ENCODE peak calls at places on chromosomes 2 and 18, in eight cellular contexts. Q is K562, X is pancreas, K is brain microvascular endothelial cell, E is lower leg skin, I is heart left ventricle, V is GM12878, U is uterus. D is an unnamed sample.

GRCh38 chr2:28661589-28662001 is 90.0 kb upstream of the PPP1CB start:
- DNase-seq in Q (no peak), X (no peak), K (peak; percentile 93), E (peak; percentile 73), I (peak; percentile 80), V (no peak), U (peak; percentile 76), D (peak; percentile 98)

GRCh38 chr2:146572598-146572997 is 1272.2 kb upstream of the ACVR2A start:
- DNase-seq in Q (no peak), X (no peak), K (no peak), E (no peak), I (no peak), V (no peak), U (no peak), D (peak; percentile 6)

GRCh38 chr2:152573168-152573567 is 144.1 kb downstream of the PRPF40A start:
- DNase-seq in Q (peak; percentile 63), X (no peak), K (peak; percentile 95), E (peak; percentile 77), I (no peak), V (peak; percentile 70), U (no peak), D (peak; percentile 51)

GRCh38 chr2:215664847-215665525 is 229.1 kb upstream of the FN1 start:
- DNase-seq in Q (no peak), X (no peak), K (peak; percentile 81), E (peak; percentile 34), I (no peak), V (peak; percentile 63), U (no peak), D (peak; percentile 86)

GRCh38 chr18:23884712-23885375 is 129.7 kb upstream of the TTC39C start:
- DNase-seq in Q (no peak), X (peak; percentile 42), K (no peak), E (peak; percentile 56), I (no peak), V (no peak), U (peak; percentile 68), D (no peak)

GRCh38 chr18:73235921-73236320 is 368.1 kb upstream of the NETO1 start:
- DNase-seq in Q (no peak), X (no peak), K (no peak), E (no peak), I (no peak), V (no peak), U (no peak), D (no peak)

GRCh38 chr2:32384529-32384928 is 27.7 kb downstream of the BIRC6 start:
- DNase-seq in Q (no peak), X (no peak), K (no peak), E (no peak), I (no peak), V (no peak), U (no peak), D (peak; percentile 10)

GRCh38 chr2:11940799-11941198 is 194.4 kb downstream of the LPIN1 start:
- DNase-seq in Q (peak; percentile 41), X (no peak), K (no peak), E (no peak), I (no peak), V (no peak), U (no peak), D (no peak)

GRCh38 chr2:15363142-15363541 is 198.0 kb downstream of the NBAS start:
- DNase-seq in Q (no peak), X (no peak), K (peak; percentile 11), E (no peak), I (no peak), V (no peak), U (no peak), D (peak; percentile 41)

GRCh38 chr2:204574473-204574872 is 29.2 kb downstream of the PARD3B start:
- DNase-seq in Q (no peak), X (no peak), K (no peak), E (no peak), I (no peak), V (no peak), U (no peak), D (peak; percentile 10)

GRCh38 chr2:3487432-3487831 is 31.9 kb downstream of the ADI1 start:
- DNase-seq in Q (no peak), X (no peak), K (no peak), E (no peak), I (no peak), V (no peak), U (no peak), D (no peak)

GRCh38 chr2:224957540-224958465 is 84.5 kb downstream of the DOCK10 start:
- DNase-seq in Q (no peak), X (no peak), K (no peak), E (no peak), I (no peak), V (peak; percentile 74), U (no peak), D (no peak)

GRCh38 chr2:224954980-224955379 is 87.3 kb downstream of the DOCK10 start:
- DNase-seq in Q (no peak), X (no peak), K (no peak), E (no peak), I (no peak), V (no peak), U (no peak), D (no peak)

GRCh38 chr2:224958466-224958857 is 83.8 kb downstream of the DOCK10 start:
- DNase-seq in Q (no peak), X (no peak), K (no peak), E (no peak), I (no peak), V (no peak), U (no peak), D (no peak)

GRCh38 chr2:224958873-224959272 is 83.4 kb downstream of the DOCK10 start:
- DNase-seq in Q (no peak), X (no peak), K (no peak), E (no peak), I (no peak), V (no peak), U (no peak), D (no peak)

DNA sequence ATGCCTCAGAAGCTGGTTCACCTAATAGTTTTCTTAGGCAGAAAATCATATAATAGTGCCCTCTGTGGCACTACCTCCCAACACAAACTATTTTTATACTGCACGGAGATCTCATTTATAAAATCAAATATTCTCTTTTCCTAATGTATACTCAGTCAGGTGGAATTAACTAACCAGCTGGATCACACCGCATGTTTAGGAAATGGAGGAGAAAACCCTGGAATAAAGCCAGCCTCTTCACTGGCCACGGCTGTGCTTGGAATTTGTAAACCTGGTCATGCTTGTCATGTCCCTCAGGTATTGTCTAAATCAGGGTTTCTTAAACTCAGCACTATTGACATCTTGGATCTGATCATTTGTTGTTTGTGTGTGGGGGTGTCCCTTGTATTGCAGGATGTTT is 85.6 kb downstream of the DOCK10 start:
- DNase-seq in Q (no peak), X (no peak), K (no peak), E (no peak), I (no peak), V (no peak), U (no peak), D (no peak)
- H3K4me3 ChIP-seq in Q (no peak overlapping the region), X (no peak overlapping the region), K (no peak overlapping the region), E (no peak overlapping the region), I (no peak overlapping the region), V (no peak overlapping the region), U (no peak overlapping the region), D (no peak overlapping the region)

GRCh38 chr2:122138561-122138960 is 383.1 kb downstream of the TSN start:
- DNase-seq in Q (no peak), X (no peak), K (no peak), E (no peak), I (no peak), V (no peak), U (no peak), D (no peak)

GRCh38 chr2:122135353-122135947 is 380.0 kb downstream of the TSN start:
- DNase-seq in Q (peak; percentile 69), X (no peak), K (no peak), E (no peak), I (no peak), V (no peak), U (no peak), D (no peak)

GRCh38 chr2:122139739-122140138 is 384.3 kb downstream of the TSN start:
- DNase-seq in Q (no peak), X (no peak), K (no peak), E (no peak), I (no peak), V (no peak), U (no peak), D (no peak)

GRCh38 chr2:122132292-122132691 is 376.8 kb downstream of the TSN start:
- DNase-seq in Q (no peak), X (no peak), K (no peak), E (no peak), I (no peak), V (no peak), U (no peak), D (peak; percentile 22)

DNA sequence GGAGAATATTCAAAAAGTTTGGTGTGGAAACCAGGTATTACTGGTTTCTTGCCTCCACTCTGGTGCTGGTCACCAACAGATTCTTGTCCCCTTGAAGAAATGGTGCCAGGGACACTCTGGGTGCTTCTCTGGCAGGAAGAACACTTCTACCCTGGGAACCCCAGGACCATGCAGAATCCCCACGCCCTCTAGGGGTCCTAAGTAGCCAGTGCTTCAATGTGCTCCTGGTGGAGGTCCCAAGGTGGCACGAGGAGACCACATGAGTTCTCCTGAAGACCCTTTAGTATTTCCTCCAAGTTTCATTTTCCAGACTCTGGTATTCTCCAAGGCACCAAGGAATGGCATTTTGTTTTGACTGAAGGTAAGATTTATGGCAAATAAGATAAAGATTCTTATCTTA is 380.6 kb downstream of the TSN start:
- DNase-seq in Q (peak; percentile 48), X (no peak), K (no peak), E (no peak), I (no peak), V (no peak), U (no peak), D (peak; percentile 59)
- TF ChIP-seq CTCF in Q (peak; percentile 63), X (no peak), K (peak; percentile 67), E (no peak), I (peak; percentile 26), V (peak; percentile 63), U (no peak), D (peak; percentile 91)

GRCh38 chr2:143930891-143931290 is 589.0 kb downstream of the ZEB2 start:
- DNase-seq in Q (no peak), X (no peak), K (no peak), E (no peak), I (no peak), V (no peak), U (no peak), D (no peak)
- H3K4me3 ChIP-seq in Q (no peak overlapping the region), X (no peak overlapping the region), K (no peak overlapping the region), E (no peak overlapping the region), I (no peak overlapping the region), V (no peak overlapping the region), U (no peak overlapping the region), D (no peak overlapping the region)

DNA sequence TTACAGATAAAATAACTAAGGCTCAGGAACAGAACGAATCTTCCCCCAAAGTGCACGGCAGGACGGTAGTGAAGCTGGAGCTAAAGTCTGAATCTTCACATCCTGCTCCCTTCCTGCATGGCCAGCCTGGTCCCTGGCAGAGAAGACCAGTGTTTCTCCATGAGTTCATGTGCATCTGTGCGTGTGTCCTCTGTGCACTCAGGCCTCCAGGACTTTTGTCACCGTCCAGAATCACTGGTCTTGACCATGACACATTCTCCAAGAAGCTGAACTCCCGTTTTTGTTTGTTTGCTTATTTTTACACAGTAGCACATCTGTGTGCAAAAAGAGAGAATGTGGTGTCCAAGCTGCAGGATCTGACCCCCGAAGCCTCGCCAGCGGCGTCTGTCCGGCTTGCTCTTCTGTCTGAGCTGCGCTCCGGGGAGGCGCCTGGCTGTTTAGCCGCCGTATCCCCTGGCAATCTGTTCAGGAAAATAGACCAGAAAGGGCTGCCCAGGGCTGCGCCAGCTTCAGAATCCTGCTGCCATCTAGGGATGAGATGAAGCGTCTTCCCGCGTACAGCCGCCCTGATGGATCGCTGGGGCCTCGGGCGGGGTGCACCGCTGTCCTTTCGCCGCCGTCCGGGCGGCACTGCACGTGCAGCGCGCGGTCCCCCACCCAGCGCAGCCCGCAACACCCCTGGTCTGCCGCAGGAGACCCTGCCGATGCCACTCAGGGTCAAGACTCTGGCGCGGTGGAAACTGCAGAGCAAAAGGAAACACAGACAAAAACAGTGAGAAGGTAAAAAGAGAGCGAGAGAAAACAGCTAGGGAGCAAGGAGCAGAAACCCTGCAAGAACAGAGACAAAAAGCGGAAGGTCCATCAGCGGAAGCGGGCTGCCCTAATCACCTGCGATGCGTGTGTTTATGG is 2113.6 kb upstream of the PIK3C3 start:
- DNase-seq in Q (no peak), X (peak; percentile 56), K (peak; percentile 86), E (peak; percentile 21), I (peak; percentile 15), V (no peak), U (no peak), D (peak; percentile 85)
- TF ChIP-seq CTCF in Q (no peak), X (no peak), K (peak; percentile 72), E (no peak), I (no peak), V (no peak), U (peak; percentile 13), D (peak; percentile 50)